ENCODE peak calls at places on chromosomes 1 and 21, in eight cellular contexts. K is prostate gland, C is testis, S is dorsolateral prefrontal cortex, I is stomach, B is upper lobe of right lung, J is pancreas, V is adrenal gland. A is an unnamed sample.

GRCh38 chr1:161702250-161702649 is 4.8 kb upstream of the FCRLA start:
- DNase-seq in K (no peak), C (no peak), S (no peak), I (no peak), B (no peak), J (no peak), V (no peak), A (no peak)

GRCh38 chr21:43273016-43273707 is 104.4 kb downstream of the CRYAA start:
- DNase-seq in K (no peak), C (no peak), S (peak; percentile 37), I (no peak), B (peak; percentile 40), J (no peak), V (no peak), A (no peak)

GRCh38 chr1:202101182-202101581 is 21.5 kb upstream of the GPR37L1 start:
- DNase-seq in K (no peak), C (no peak), S (no peak), I (peak; percentile 58), B (no peak), J (no peak), V (no peak), A (no peak)

GRCh38 chr21:32207096-32207716 is 71.6 kb downstream of the MIS18A start:
- DNase-seq in K (no peak), C (no peak), S (no peak), I (no peak), B (no peak), J (no peak), V (no peak), A (no peak)

GRCh38 chr1:164602142-164602429 is 43.1 kb downstream of the PBX1 start:
- DNase-seq in K (peak; percentile 94), C (no peak), S (no peak), I (peak; percentile 86), B (no peak), J (peak; percentile 88), V (no peak), A (no peak)

GRCh38 chr1:169491845-169492281 is 6.1 kb upstream of the SLC19A2 start:
- DNase-seq in K (no peak), C (no peak), S (peak; percentile 52), I (no peak), B (no peak), J (no peak), V (no peak), A (no peak)

GRCh38 chr1:51661081-51661518 is 44.2 kb downstream of the OSBPL9 start:
- DNase-seq in K (no peak), C (no peak), S (no peak), I (no peak), B (no peak), J (no peak), V (no peak), A (no peak)

GRCh38 chr21:31912501-31912900 is 39.7 kb downstream of the HUNK start:
- DNase-seq in K (no peak), C (no peak), S (no peak), I (no peak), B (no peak), J (no peak), V (no peak), A (no peak)

GRCh38 chr21:34743831-34744230 is 75.0 kb downstream of the CLIC6 start:
- DNase-seq in K (peak; percentile 52), C (no peak), S (no peak), I (peak; percentile 63), B (no peak), J (peak; percentile 18), V (no peak), A (no peak)

GRCh38 chr1:47434051-47434842 is 3.6 kb upstream of the FOXD2 start:
- DNase-seq in K (peak; percentile 74), C (peak; percentile 78), S (no peak), I (peak; percentile 86), B (peak; percentile 76), J (peak; percentile 66), V (peak; percentile 58), A (peak; percentile 46)

GRCh38 chr1:203408485-203409229 is 57.7 kb upstream of the FMOD start:
- DNase-seq in K (peak; percentile 30), C (peak; percentile 76), S (peak; percentile 94), I (peak; percentile 60), B (no peak), J (peak; percentile 15), V (peak; percentile 87), A (peak; percentile 46)

GRCh38 chr1:76426606-76427005 is 352.1 kb downstream of the ST6GALNAC3 start:
- DNase-seq in K (no peak), C (no peak), S (no peak), I (no peak), B (no peak), J (no peak), V (no peak), A (no peak)

GRCh38 chr1:31957701-31958674 is 19.8 kb upstream of the PTP4A2 start:
- DNase-seq in K (no peak), C (peak; percentile 26), S (no peak), I (no peak), B (no peak), J (no peak), V (no peak), A (no peak)

GRCh38 chr1:59195151-59195550 is 101.7 kb upstream of the FGGY start:
- DNase-seq in K (no peak), C (no peak), S (no peak), I (no peak), B (no peak), J (no peak), V (no peak), A (no peak)

GRCh38 chr1:163303561-163303960 is 18.2 kb upstream of the NUF2 start:
- DNase-seq in K (no peak), C (no peak), S (no peak), I (no peak), B (no peak), J (no peak), V (no peak), A (no peak)

GRCh38 chr1:153422450-153423068 is 6.2 kb downstream of the S100A7A start:
- DNase-seq in K (peak; percentile 46), C (peak; percentile 90), S (no peak), I (peak; percentile 78), B (peak; percentile 77), J (peak; percentile 76), V (peak; percentile 59), A (no peak)

GRCh38 chr1:226692067-226692792 is 46.9 kb downstream of the ITPKB start:
- DNase-seq in K (no peak), C (no peak), S (no peak), I (no peak), B (no peak), J (no peak), V (no peak), A (no peak)
- H3K27ac ChIP-seq in K (no peak overlapping the region), C (no peak overlapping the region), S (no peak overlapping the region), I (peak overlapping the region; percentile 68), B (peak overlapping the region; percentile 40), J (no peak overlapping the region), V (no peak overlapping the region), A (peak overlapping the region; percentile 79)

DNA sequence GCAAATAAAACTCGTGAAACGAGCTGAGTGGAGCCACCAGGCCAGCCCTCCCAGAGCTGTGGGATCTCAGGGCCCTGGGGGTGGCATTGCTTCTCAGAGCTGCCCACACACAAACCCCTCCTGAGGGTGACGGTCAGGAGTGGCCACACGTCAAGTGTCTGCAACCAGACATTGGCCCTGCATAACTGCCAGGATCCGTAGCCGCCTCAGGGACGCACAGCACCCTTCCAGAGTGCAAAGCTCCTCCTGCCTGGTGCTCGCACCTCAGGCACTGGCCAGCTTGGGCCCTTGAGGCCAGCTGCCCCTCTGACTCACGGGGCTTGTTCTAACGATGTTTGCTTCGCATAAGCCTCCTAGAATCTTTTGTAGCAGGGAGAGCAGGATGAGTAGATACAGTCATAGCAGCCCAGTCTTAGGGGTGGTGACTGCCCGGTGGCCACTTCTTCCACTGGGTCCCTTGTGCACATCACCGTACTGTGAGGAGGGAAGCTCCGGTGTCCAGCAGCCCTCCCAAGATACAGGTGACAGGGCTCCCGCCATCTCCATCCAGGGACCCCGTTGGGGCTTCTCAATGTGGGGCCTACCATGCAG is 5.0 kb downstream of the WNT3A start:
- DNase-seq in K (no peak), C (peak; percentile 8), S (peak; percentile 21), I (peak; percentile 15), B (peak; percentile 55), J (no peak), V (peak; percentile 8), A (no peak)
- H3K27ac ChIP-seq in K (no peak overlapping the region), C (no peak overlapping the region), S (no peak overlapping the region), I (no peak overlapping the region), B (no peak overlapping the region), J (no peak overlapping the region), V (no peak overlapping the region), A (no peak overlapping the region)

GRCh38 chr1:93722081-93723031 is 40.7 kb upstream of the BCAR3 start:
- DNase-seq in K (no peak), C (peak; percentile 58), S (no peak), I (no peak), B (no peak), J (no peak), V (peak; percentile 66), A (no peak)

GRCh38 chr1:93717639-93718038 is 36.0 kb upstream of the BCAR3 start:
- DNase-seq in K (no peak), C (no peak), S (no peak), I (no peak), B (no peak), J (no peak), V (no peak), A (no peak)

GRCh38 chr1:93723733-93724270 is 42.2 kb upstream of the BCAR3 start:
- DNase-seq in K (no peak), C (no peak), S (no peak), I (no peak), B (no peak), J (no peak), V (no peak), A (no peak)

GRCh38 chr1:93720931-93721614 is 39.4 kb upstream of the BCAR3 start:
- DNase-seq in K (no peak), C (no peak), S (no peak), I (no peak), B (no peak), J (no peak), V (no peak), A (no peak)

GRCh38 chr1:93723101-93723500 is 41.5 kb upstream of the BCAR3 start:
- DNase-seq in K (no peak), C (no peak), S (no peak), I (no peak), B (no peak), J (no peak), V (no peak), A (no peak)
- H3K27ac ChIP-seq in K (no peak overlapping the region), C (no peak overlapping the region), S (no peak overlapping the region), I (no peak overlapping the region), B (no peak overlapping the region), J (no peak overlapping the region), V (peak overlapping the region; percentile 22), A (no peak overlapping the region)

DNA sequence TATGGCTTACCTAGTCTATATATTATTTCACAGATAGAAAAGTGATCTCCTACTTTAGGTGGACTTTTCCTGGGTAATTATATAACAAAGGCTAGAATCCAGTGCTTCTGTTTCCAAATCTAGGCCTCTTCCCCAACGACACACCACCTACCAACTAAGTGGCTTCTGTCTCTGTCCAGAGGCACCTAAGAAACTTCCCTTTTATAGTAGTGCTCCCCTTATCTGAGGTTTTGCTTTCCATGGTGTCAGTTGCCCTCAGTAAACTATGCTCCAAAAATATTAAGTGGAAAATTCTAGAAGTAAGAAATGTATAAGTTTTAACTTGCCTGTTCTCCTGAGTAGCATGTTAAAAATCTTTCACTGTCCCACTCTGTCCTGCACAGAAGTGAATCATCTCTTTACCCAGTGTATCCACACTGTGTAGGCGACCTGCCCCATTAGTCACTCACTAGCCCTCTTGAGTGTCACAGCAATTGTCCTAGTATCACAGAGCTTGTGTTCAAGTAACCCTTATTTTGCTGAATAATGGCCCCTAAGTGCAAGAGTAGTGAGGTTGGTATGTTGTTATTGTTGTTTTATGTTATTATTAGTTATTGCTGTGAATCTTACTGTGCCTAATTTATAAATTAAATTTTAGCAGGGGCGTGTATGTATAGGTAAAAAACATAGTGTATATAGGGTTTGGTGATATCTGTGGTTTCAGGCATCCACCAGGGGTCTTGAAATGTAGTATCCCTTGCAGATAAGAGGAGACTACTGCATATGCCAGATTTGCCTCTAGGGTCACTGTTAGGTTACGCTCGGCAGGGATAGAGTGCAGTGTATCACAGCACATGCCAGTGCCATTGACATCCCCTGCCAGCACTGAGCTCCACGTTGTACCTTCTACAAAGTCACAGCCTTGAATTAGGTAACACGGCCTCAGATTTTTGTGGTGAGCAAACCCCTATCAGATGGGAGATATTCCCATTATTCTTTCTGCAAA is 14.7 kb upstream of the CD53 start:
- DNase-seq in K (no peak), C (no peak), S (no peak), I (no peak), B (no peak), J (no peak), V (no peak), A (no peak)
- H3K27ac ChIP-seq in K (no peak overlapping the region), C (no peak overlapping the region), S (peak overlapping the region; percentile 36), I (no peak overlapping the region), B (no peak overlapping the region), J (no peak overlapping the region), V (no peak overlapping the region), A (no peak overlapping the region)

A was measured in caudate nucleus.